ENCODE peak calls at places on chromosome 12, in seven cellular contexts. One of them, this sample, is unnamed.

GRCh38 chr12:3004655-3005565 is 45.7 kb downstream of the TEAD4 start:
- DNase-seq in GM12892: peak
- DNase-seq in Peyer's patch: no peak
- DNase-seq in thyroid gland: peak
- DNase-seq in HCT116: no peak
- DNase-seq in ovary: no peak
- DNase-seq in breast epithelium: no peak
- DNase-seq in this sample: no peak

GRCh38 chr12:124592481-124593160 is 25.2 kb upstream of the NCOR2 start:
- DNase-seq in GM12892: no peak
- DNase-seq in Peyer's patch: no peak
- DNase-seq in thyroid gland: no peak
- DNase-seq in HCT116: no peak
- DNase-seq in ovary: no peak
- DNase-seq in breast epithelium: no peak
- DNase-seq in this sample: no peak

GRCh38 chr12:62631531-62632520 is 165.2 kb downstream of the MON2 start:
- DNase-seq in GM12892: peak
- DNase-seq in Peyer's patch: peak
- DNase-seq in thyroid gland: peak
- DNase-seq in HCT116: no peak
- DNase-seq in ovary: peak
- DNase-seq in breast epithelium: peak
- DNase-seq in this sample: peak

GRCh38 chr12:1787714-1788113 is 32.7 kb upstream of the LRTM2 start:
- DNase-seq in GM12892: no peak
- DNase-seq in Peyer's patch: no peak
- DNase-seq in thyroid gland: no peak
- DNase-seq in HCT116: no peak
- DNase-seq in ovary: no peak
- DNase-seq in breast epithelium: no peak
- DNase-seq in this sample: no peak

GRCh38 chr12:91311081-91311480 is 128.5 kb upstream of the DCN start:
- DNase-seq in GM12892: no peak
- DNase-seq in Peyer's patch: no peak
- DNase-seq in thyroid gland: no peak
- DNase-seq in HCT116: no peak
- DNase-seq in ovary: no peak
- DNase-seq in breast epithelium: no peak
- DNase-seq in this sample: no peak

GRCh38 chr12:1218369-1218768 is 227.3 kb downstream of the ERC1 start:
- DNase-seq in GM12892: no peak
- DNase-seq in Peyer's patch: no peak
- DNase-seq in thyroid gland: no peak
- DNase-seq in HCT116: no peak
- DNase-seq in ovary: no peak
- DNase-seq in breast epithelium: no peak
- DNase-seq in this sample: no peak

GRCh38 chr12:106879612-106880011 is 76.1 kb upstream of the TMEM263 start:
- DNase-seq in GM12892: no peak
- DNase-seq in Peyer's patch: no peak
- DNase-seq in thyroid gland: no peak
- DNase-seq in HCT116: no peak
- DNase-seq in ovary: no peak
- DNase-seq in breast epithelium: no peak
- DNase-seq in this sample: no peak

GRCh38 chr12:118034429-118035193 is 18.1 kb downstream of the RFC5 start:
- DNase-seq in GM12892: no peak
- DNase-seq in Peyer's patch: no peak
- DNase-seq in thyroid gland: no peak
- DNase-seq in HCT116: no peak
- DNase-seq in ovary: no peak
- DNase-seq in breast epithelium: no peak
- DNase-seq in this sample: no peak

GRCh38 chr12:98754095-98754494 is 109.0 kb downstream of the APAF1 start:
- DNase-seq in GM12892: peak
- DNase-seq in Peyer's patch: no peak
- DNase-seq in thyroid gland: no peak
- DNase-seq in HCT116: no peak
- DNase-seq in ovary: no peak
- DNase-seq in breast epithelium: no peak
- DNase-seq in this sample: peak

GRCh38 chr12:92759634-92760268 is 57.0 kb downstream of the PLEKHG7 start:
- DNase-seq in GM12892: no peak
- DNase-seq in Peyer's patch: no peak
- DNase-seq in thyroid gland: no peak
- DNase-seq in HCT116: peak
- DNase-seq in ovary: no peak
- DNase-seq in breast epithelium: no peak
- DNase-seq in this sample: peak

GRCh38 chr12:65903680-65904403 is 79.6 kb downstream of the HMGA2 start:
- DNase-seq in GM12892: no peak
- DNase-seq in Peyer's patch: no peak
- DNase-seq in thyroid gland: no peak
- DNase-seq in HCT116: no peak
- DNase-seq in ovary: no peak
- DNase-seq in breast epithelium: no peak
- DNase-seq in this sample: no peak

GRCh38 chr12:100200450-100201181 is at the start of gene ACTR6:
- DNase-seq in GM12892: peak
- DNase-seq in Peyer's patch: peak
- DNase-seq in thyroid gland: peak
- DNase-seq in HCT116: peak
- DNase-seq in ovary: peak
- DNase-seq in breast epithelium: peak
- DNase-seq in this sample: peak
- TF ChIP-seq POLR2A in GM12892: peak
- TF ChIP-seq POLR2A in Peyer's patch: peak
- TF ChIP-seq POLR2A in thyroid gland: peak
- TF ChIP-seq POLR2A in HCT116: peak
- TF ChIP-seq POLR2A in ovary: peak
- TF ChIP-seq POLR2A in breast epithelium: peak
- TF ChIP-seq POLR2A in this sample: peak

GRCh38 chr12:110613771-110614684 is at the start of gene TCTN1:
- DNase-seq in GM12892: peak
- DNase-seq in Peyer's patch: peak
- DNase-seq in thyroid gland: peak
- DNase-seq in HCT116: peak
- DNase-seq in ovary: peak
- DNase-seq in breast epithelium: peak
- DNase-seq in this sample: peak
- TF ChIP-seq POLR2A in GM12892: peak
- TF ChIP-seq POLR2A in Peyer's patch: no peak
- TF ChIP-seq POLR2A in thyroid gland: peak
- TF ChIP-seq POLR2A in HCT116: peak
- TF ChIP-seq POLR2A in ovary: peak
- TF ChIP-seq POLR2A in breast epithelium: peak
- TF ChIP-seq POLR2A in this sample: peak

GRCh38 chr12:10721654-10722501 is 1.2 kb downstream of the YBX3 start:
- DNase-seq in GM12892: peak
- DNase-seq in Peyer's patch: peak
- DNase-seq in thyroid gland: peak
- DNase-seq in HCT116: peak
- DNase-seq in ovary: peak
- DNase-seq in breast epithelium: peak
- DNase-seq in this sample: peak

GRCh38 chr12:10722502-10722904 is 620 bp downstream of the YBX3 start:
- DNase-seq in GM12892: peak
- DNase-seq in Peyer's patch: peak
- DNase-seq in thyroid gland: peak
- DNase-seq in HCT116: no peak
- DNase-seq in ovary: peak
- DNase-seq in breast epithelium: peak
- DNase-seq in this sample: peak

GRCh38 chr12:10720974-10721565 is 2.1 kb downstream of the YBX3 start:
- DNase-seq in GM12892: no peak
- DNase-seq in Peyer's patch: no peak
- DNase-seq in thyroid gland: no peak
- DNase-seq in HCT116: no peak
- DNase-seq in ovary: no peak
- DNase-seq in breast epithelium: no peak
- DNase-seq in this sample: no peak

GRCh38 chr12:10719482-10719881 is 3.6 kb downstream of the YBX3 start:
- DNase-seq in GM12892: no peak
- DNase-seq in Peyer's patch: no peak
- DNase-seq in thyroid gland: no peak
- DNase-seq in HCT116: no peak
- DNase-seq in ovary: no peak
- DNase-seq in breast epithelium: no peak
- DNase-seq in this sample: no peak

GRCh38 chr12:10722905-10723866 is at the start of gene YBX3:
- DNase-seq in GM12892: peak
- DNase-seq in Peyer's patch: peak
- DNase-seq in thyroid gland: peak
- DNase-seq in HCT116: peak
- DNase-seq in ovary: peak
- DNase-seq in breast epithelium: peak
- DNase-seq in this sample: peak
- TF ChIP-seq POLR2A in GM12892: no peak
- TF ChIP-seq POLR2A in Peyer's patch: peak
- TF ChIP-seq POLR2A in thyroid gland: peak
- TF ChIP-seq POLR2A in HCT116: peak
- TF ChIP-seq POLR2A in ovary: peak
- TF ChIP-seq POLR2A in breast epithelium: peak
- TF ChIP-seq POLR2A in this sample: peak

DNA sequence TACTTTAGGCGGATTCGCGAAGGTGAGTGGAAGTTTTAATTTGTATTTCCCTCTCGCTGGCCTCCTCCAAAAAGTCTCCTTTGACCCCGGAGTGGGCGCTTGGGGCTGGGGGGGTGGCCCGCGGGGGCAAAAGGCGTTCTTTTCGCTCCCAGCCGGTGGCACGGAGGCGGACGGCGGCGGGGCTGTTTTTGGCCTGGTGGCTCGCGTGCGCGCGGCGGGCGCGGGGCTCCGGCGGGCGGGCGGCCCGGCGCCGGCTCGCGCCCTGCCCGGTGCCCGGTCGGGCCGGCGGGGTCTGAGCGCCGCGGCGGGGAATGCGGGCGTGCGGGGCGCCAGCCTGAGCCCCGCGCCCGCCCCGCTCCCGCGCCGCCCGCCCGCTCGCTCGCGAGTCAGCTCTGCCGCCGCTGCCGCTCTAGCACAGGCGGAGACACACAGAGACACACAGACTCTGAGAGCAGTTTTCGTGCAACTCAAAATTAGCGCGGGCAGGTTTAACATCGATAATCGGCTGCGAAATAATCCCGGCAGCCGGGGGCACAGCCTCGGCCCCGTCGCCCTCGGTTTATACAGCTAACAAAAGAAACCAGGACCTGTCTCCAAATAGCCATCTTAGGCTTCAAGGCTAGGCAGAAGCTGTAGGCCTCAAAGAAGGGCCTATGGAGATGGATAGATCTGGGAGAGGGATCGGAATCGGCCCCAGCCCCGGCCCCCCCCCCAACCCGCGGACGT is 773 bp downstream of the ARID2 start:
- DNase-seq in GM12892: no peak
- DNase-seq in Peyer's patch: peak
- DNase-seq in thyroid gland: peak
- DNase-seq in HCT116: no peak
- DNase-seq in ovary: peak
- DNase-seq in breast epithelium: no peak
- DNase-seq in this sample: peak
- TF ChIP-seq POLR2A in GM12892: peak
- TF ChIP-seq POLR2A in Peyer's patch: no peak
- TF ChIP-seq POLR2A in thyroid gland: peak
- TF ChIP-seq POLR2A in HCT116: no peak
- TF ChIP-seq POLR2A in ovary: no peak
- TF ChIP-seq POLR2A in breast epithelium: no peak
- TF ChIP-seq POLR2A in this sample: no peak

DNA sequence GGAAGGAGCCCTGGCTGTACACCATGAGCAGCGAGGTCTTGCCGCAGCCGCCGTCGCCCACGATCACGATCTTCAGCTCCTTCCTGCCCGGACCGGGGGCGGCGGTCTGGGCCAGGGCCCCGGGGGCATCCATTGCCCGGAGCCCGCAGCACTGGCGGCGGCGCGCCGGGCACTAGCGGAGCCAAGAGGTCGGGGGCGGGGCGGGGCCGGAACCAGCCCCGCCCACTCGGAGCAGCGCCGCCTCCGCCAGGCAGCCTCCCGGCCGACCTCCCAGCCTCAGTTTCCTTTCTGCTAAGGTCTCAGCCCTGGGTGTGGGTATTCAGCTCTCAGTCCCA is at the start of gene RHOF:
- DNase-seq in GM12892: peak
- DNase-seq in Peyer's patch: peak
- DNase-seq in thyroid gland: peak
- DNase-seq in HCT116: no peak
- DNase-seq in ovary: no peak
- DNase-seq in breast epithelium: no peak
- DNase-seq in this sample: no peak
- TF ChIP-seq POLR2A in GM12892: peak
- TF ChIP-seq POLR2A in Peyer's patch: peak
- TF ChIP-seq POLR2A in thyroid gland: peak
- TF ChIP-seq POLR2A in HCT116: peak
- TF ChIP-seq POLR2A in ovary: no peak
- TF ChIP-seq POLR2A in breast epithelium: no peak
- TF ChIP-seq POLR2A in this sample: no peak

GRCh38 chr12:68884251-68884650 is 48.7 kb downstream of the CPM start:
- DNase-seq in GM12892: no peak
- DNase-seq in Peyer's patch: no peak
- DNase-seq in thyroid gland: no peak
- DNase-seq in HCT116: no peak
- DNase-seq in ovary: no peak
- DNase-seq in breast epithelium: no peak
- DNase-seq in this sample: no peak

GRCh38 chr12:68886636-68887572 is 46.1 kb downstream of the CPM start:
- DNase-seq in GM12892: no peak
- DNase-seq in Peyer's patch: no peak
- DNase-seq in thyroid gland: no peak
- DNase-seq in HCT116: no peak
- DNase-seq in ovary: no peak
- DNase-seq in breast epithelium: no peak
- DNase-seq in this sample: no peak

GRCh38 chr12:68887641-68888040 is 45.3 kb downstream of the CPM start:
- DNase-seq in GM12892: no peak
- DNase-seq in Peyer's patch: no peak
- DNase-seq in thyroid gland: no peak
- DNase-seq in HCT116: no peak
- DNase-seq in ovary: no peak
- DNase-seq in breast epithelium: no peak
- DNase-seq in this sample: no peak

GRCh38 chr12:68883151-68883550 is 49.8 kb downstream of the CPM start:
- DNase-seq in GM12892: no peak
- DNase-seq in Peyer's patch: no peak
- DNase-seq in thyroid gland: no peak
- DNase-seq in HCT116: no peak
- DNase-seq in ovary: no peak
- DNase-seq in breast epithelium: no peak
- DNase-seq in this sample: no peak

GRCh38 chr12:68885381-68885780 is 47.6 kb downstream of the CPM start:
- DNase-seq in GM12892: no peak
- DNase-seq in Peyer's patch: no peak
- DNase-seq in thyroid gland: no peak
- DNase-seq in HCT116: no peak
- DNase-seq in ovary: no peak
- DNase-seq in breast epithelium: no peak
- DNase-seq in this sample: no peak
- TF ChIP-seq POLR2A in GM12892: no peak
- TF ChIP-seq POLR2A in Peyer's patch: no peak
- TF ChIP-seq POLR2A in thyroid gland: no peak
- TF ChIP-seq POLR2A in HCT116: no peak
- TF ChIP-seq POLR2A in ovary: no peak
- TF ChIP-seq POLR2A in breast epithelium: no peak
- TF ChIP-seq POLR2A in this sample: no peak